ENCODE peak calls at places on chromosomes 7 and 10, in seven cellular contexts. V is GM12892, Z is SK-N-SH, T is GM12878, E is H1, M is K562, G is HepG2. Q is an unnamed sample.

GRCh38 chr7:32846630-32847225 is 44.8 kb downstream of the KBTBD2 start:
- DNase-seq in G (peak), E (peak), Z (peak), M (peak), T (peak), V (peak), Q (peak)

GRCh38 chr7:132410385-132410784 is 165.9 kb downstream of the PLXNA4 start:
- DNase-seq in G (no peak), Z (no peak), M (no peak), T (no peak), V (no peak), E (no peak), Q (no peak)

GRCh38 chr10:45181483-45181882 is 133.9 kb downstream of the OR13A1 start:
- DNase-seq in T (no peak), G (no peak), V (no peak), Z (no peak), M (no peak), E (no peak), Q (no peak)

GRCh38 chr7:132436121-132436520 is 140.1 kb downstream of the PLXNA4 start:
- DNase-seq in G (no peak), V (no peak), T (no peak), Z (peak), M (no peak), E (no peak), Q (no peak)

GRCh38 chr10:88676283-88677060 is 12.2 kb downstream of the LIPF start:
- DNase-seq in E (no peak), V (no peak), M (no peak), Z (no peak), T (no peak), G (no peak), Q (no peak)

GRCh38 chr7:133853706-133854276 is 273.3 kb upstream of the LRGUK start:
- DNase-seq in V (peak), E (peak), Z (peak), M (peak), G (peak), T (peak), Q (no peak)

GRCh38 chr7:141354251-141354650 is 197.0 kb upstream of the AGK start:
- DNase-seq in V (no peak), T (no peak), G (no peak), M (no peak), E (no peak), Z (no peak), Q (no peak)

GRCh38 chr7:137834552-137834951 is 12.2 kb downstream of the DGKI start:
- DNase-seq in E (no peak), V (no peak), Z (no peak), M (no peak), G (no peak), T (no peak), Q (no peak)

GRCh38 chr10:122186822-122187810 is 84.0 kb upstream of the BTBD16 start:
- DNase-seq in E (no peak), M (no peak), T (no peak), Z (no peak), V (no peak), G (no peak), Q (no peak)
- TF ChIP-seq TAF1 in E (no peak), M (no peak), T (no peak), Z (no peak), V (no peak), G (no peak), Q (no peak)

DNA sequence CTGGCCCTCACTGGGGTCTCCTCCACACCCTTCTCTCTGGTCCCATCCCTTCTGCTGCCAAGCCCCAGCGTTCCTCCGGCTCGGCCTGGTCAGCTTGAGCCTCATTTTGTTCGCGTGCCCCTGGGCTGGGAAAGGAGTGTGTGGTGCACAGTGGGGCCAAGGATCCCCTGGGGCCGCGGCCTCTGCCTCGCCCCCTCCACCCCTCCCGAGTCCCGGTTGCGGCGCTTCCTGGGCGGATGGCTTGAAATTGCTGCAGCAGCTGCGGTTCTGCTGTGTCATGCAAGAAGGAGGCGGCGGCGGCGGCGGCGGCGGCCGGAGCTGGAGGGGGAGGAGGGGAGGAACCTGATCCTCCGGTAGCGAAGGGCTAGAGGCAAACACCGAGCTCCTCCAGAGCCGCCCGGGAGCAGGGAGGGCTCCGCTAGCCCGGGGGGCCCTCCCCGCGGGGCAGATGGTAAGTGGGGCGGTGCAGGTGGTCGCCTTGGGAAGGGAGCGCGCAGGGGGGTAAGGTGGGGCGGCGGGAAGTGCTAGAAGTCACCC is 217.9 kb upstream of the MKLN1 start:
- DNase-seq in Z (peak), T (no peak), G (peak), V (peak), M (peak), E (peak), Q (no peak)
- TF ChIP-seq POLR2AphosphoS5 in Z (peak), T (no peak), G (no peak), V (no peak), M (peak), E (no peak), Q (peak)

GRCh38 chr7:105097619-105098018 is 83.6 kb downstream of the KMT2E start:
- DNase-seq in G (no peak), M (no peak), T (no peak), Z (no peak), V (no peak), E (no peak), Q (no peak)
- TF ChIP-seq TAF1 in G (no peak), M (no peak), T (no peak), Z (no peak), V (no peak), E (no peak), Q (no peak)

DNA sequence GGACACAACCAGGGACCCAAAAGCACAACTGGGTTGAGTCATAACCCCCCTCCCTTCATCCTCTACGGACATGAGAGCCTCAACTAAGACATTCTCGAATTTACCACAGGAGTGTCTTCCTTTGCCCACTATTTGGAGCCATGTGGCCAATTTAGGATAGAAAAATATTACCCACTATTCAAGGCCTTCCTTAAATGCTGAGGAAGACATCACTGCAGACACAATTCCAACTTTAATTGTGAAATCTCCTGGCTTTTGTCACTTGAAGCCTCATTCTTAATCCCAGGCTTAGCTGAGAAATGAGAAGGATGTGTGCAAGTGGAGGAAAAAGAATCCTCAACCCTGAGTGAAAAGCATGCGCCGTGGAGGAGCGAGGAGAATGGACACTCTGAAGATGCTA is 11.8 kb downstream of the CTBP2 start:
- DNase-seq in M (no peak), T (no peak), E (no peak), G (no peak), Z (no peak), V (no peak), Q (no peak)
- TF ChIP-seq POLR2AphosphoS5 in M (no peak), T (no peak), E (no peak), G (no peak), Z (no peak), V (no peak), Q (no peak)

GRCh38 chr10:111079241-111079760 is 2.5 kb downstream of the ADRA2A start:
- DNase-seq in T (no peak), M (no peak), V (no peak), G (no peak), Z (no peak), E (no peak), Q (no peak)

GRCh38 chr10:111076682-111077661 is at the start of gene ADRA2A:
- DNase-seq in V (no peak), M (no peak), Z (peak), T (no peak), G (no peak), E (peak), Q (peak)

GRCh38 chr10:111076191-111076681 is 593 bp upstream of the ADRA2A start:
- DNase-seq in Z (peak), T (no peak), M (peak), V (peak), G (no peak), E (peak), Q (peak)

GRCh38 chr10:111078505-111079185 is 1.8 kb downstream of the ADRA2A start:
- DNase-seq in M (no peak), V (no peak), Z (no peak), T (no peak), G (no peak), E (peak), Q (no peak)

DNA sequence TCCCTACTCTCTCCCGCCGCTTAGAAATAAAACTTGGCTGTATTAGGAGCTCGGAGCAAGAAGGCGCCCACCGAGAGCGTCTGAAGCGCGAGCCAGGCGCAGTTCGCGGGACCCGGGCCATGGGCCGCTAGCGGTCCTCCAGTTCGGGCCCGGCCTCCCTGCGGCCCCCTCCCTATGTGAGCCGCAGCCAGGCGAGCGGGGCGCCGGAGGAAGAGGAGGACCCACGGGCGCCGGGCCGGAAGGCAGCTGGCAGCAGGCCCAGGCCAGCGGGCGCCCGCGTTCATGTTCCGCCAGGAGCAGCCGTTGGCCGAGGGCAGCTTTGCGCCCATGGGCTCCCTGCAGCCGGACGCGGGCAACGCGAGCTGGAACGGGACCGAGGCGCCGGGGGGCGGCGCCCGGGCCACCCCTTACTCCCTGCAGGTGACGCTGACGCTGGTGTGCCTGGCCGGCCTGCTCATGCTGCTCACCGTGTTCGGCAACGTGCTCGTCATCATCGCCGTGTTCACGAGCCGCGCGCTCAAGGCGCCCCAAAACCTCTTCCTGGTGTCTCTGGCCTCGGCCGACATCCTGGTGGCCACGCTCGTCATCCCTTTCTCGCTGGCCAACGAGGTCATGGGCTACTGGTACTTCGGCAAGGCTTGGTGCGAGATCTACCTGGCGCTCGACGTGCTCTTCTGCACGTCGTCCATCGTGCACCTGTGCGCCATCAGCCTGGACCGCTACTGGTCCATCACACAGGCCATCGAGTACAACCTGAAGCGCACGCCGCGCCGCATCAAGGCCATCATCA is 1.1 kb downstream of the ADRA2A start:
- DNase-seq in V (no peak), Z (peak), T (no peak), E (peak), M (no peak), G (no peak), Q (no peak)
- TF ChIP-seq TAF1 in V (no peak), Z (no peak), T (no peak), E (no peak), M (no peak), G (no peak), Q (no peak)

GRCh38 chr7:4882169-4882741 is 1.3 kb downstream of the RADIL start:
- DNase-seq in Z (peak), M (peak), E (peak), T (no peak), G (no peak), V (no peak), Q (no peak)
- TF ChIP-seq POLR2AphosphoS5 in Z (peak), M (no peak), E (no peak), T (no peak), G (no peak), V (no peak), Q (no peak)